ENCODE peak calls at places on chromosomes 5 and 9, in four cellular contexts. One of them, this sample, is unnamed.

GRCh38 chr5:176741566-176742211 is 68.7 kb upstream of the UNC5A start:
- DNase-seq in NCI-H1930: no peak
- DNase-seq in stimulated activated CD8-positive, alpha-beta memory T cell treated with anti-CD3 and anti-CD28 coated beads, Interleukin-2, amount 100 ng/mL, for 48 hours: no peak
- DNase-seq in PC-9: no peak
- DNase-seq in this sample: no peak

GRCh38 chr9:33024126-33024965 is 727 bp upstream of the DNAJA1 start:
- DNase-seq in NCI-H1930: no peak
- DNase-seq in stimulated activated CD8-positive, alpha-beta memory T cell treated with anti-CD3 and anti-CD28 coated beads, Interleukin-2, amount 100 ng/mL, for 48 hours: no peak
- DNase-seq in PC-9: no peak
- DNase-seq in this sample: no peak

GRCh38 chr9:89956331-89956730 is 351.5 kb downstream of the GADD45G start:
- DNase-seq in NCI-H1930: no peak
- DNase-seq in stimulated activated CD8-positive, alpha-beta memory T cell treated with anti-CD3 and anti-CD28 coated beads, Interleukin-2, amount 100 ng/mL, for 48 hours: no peak
- DNase-seq in PC-9: no peak
- DNase-seq in this sample: no peak

GRCh38 chr9:136122425-136123383 is 4.0 kb upstream of the TMEM250 start:
- DNase-seq in NCI-H1930: peak; percentile 57
- DNase-seq in stimulated activated CD8-positive, alpha-beta memory T cell treated with anti-CD3 and anti-CD28 coated beads, Interleukin-2, amount 100 ng/mL, for 48 hours: peak; percentile 66
- DNase-seq in PC-9: no peak
- DNase-seq in this sample: peak; percentile 76

GRCh38 chr9:6715755-6716643 is 41.8 kb upstream of the KDM4C start:
- DNase-seq in NCI-H1930: peak; percentile 66
- DNase-seq in stimulated activated CD8-positive, alpha-beta memory T cell treated with anti-CD3 and anti-CD28 coated beads, Interleukin-2, amount 100 ng/mL, for 48 hours: peak; percentile 68
- DNase-seq in PC-9: peak; percentile 62
- DNase-seq in this sample: peak; percentile 82

GRCh38 chr5:75037106-75037505 is 15.3 kb downstream of the GCNT4 start:
- DNase-seq in NCI-H1930: no peak
- DNase-seq in stimulated activated CD8-positive, alpha-beta memory T cell treated with anti-CD3 and anti-CD28 coated beads, Interleukin-2, amount 100 ng/mL, for 48 hours: peak; percentile 21
- DNase-seq in PC-9: peak; percentile 99
- DNase-seq in this sample: peak; percentile 56

GRCh38 chr5:115179068-115179958 is 9.6 kb upstream of the TRIM36 start:
- DNase-seq in NCI-H1930: no peak
- DNase-seq in stimulated activated CD8-positive, alpha-beta memory T cell treated with anti-CD3 and anti-CD28 coated beads, Interleukin-2, amount 100 ng/mL, for 48 hours: no peak
- DNase-seq in PC-9: no peak
- DNase-seq in this sample: peak; percentile 49

GRCh38 chr5:30572279-30572678 is 621.2 kb upstream of the CDH6 start:
- DNase-seq in NCI-H1930: no peak
- DNase-seq in stimulated activated CD8-positive, alpha-beta memory T cell treated with anti-CD3 and anti-CD28 coated beads, Interleukin-2, amount 100 ng/mL, for 48 hours: no peak
- DNase-seq in PC-9: no peak
- DNase-seq in this sample: no peak

GRCh38 chr5:173802670-173803165 is 85.4 kb upstream of the CPEB4 start:
- DNase-seq in NCI-H1930: no peak
- DNase-seq in stimulated activated CD8-positive, alpha-beta memory T cell treated with anti-CD3 and anti-CD28 coated beads, Interleukin-2, amount 100 ng/mL, for 48 hours: no peak
- DNase-seq in PC-9: peak; percentile 86
- DNase-seq in this sample: no peak

GRCh38 chr9:35177520-35177919 is 15.7 kb downstream of the UNC13B start:
- DNase-seq in NCI-H1930: no peak
- DNase-seq in stimulated activated CD8-positive, alpha-beta memory T cell treated with anti-CD3 and anti-CD28 coated beads, Interleukin-2, amount 100 ng/mL, for 48 hours: no peak
- DNase-seq in PC-9: no peak
- DNase-seq in this sample: no peak

This sample was measured in ELF-1.